ENCODE peak calls at places on chromosome 12, in eight cellular contexts. F is epithelial cell of esophagus; J is lung microvascular endothelial cell; A is NCI-H2171 treated with DMSO at 0.1 percent for 48 hours; S is left colon; C is HepG2; Z is CD8-positive, alpha-beta T cell; P is IMR-90. U is an unnamed sample.

GRCh38 chr12:15788266-15789214 is 648 bp downstream of the EPS8 start:
- DNase-seq in A (peak), J (peak), C (peak), P (peak), Z (no peak), S (peak), F (peak), U (peak)

GRCh38 chr12:64054156-64054555 is 167.9 kb downstream of the KICS2 start:
- DNase-seq in A (no peak), C (no peak), S (no peak), P (no peak), Z (no peak), F (no peak), J (no peak), U (no peak)

GRCh38 chr12:88562151-88562550 is 18.1 kb downstream of the KITLG start:
- DNase-seq in Z (no peak), J (no peak), S (no peak), C (no peak), F (no peak), A (peak), P (no peak), U (no peak)

GRCh38 chr12:111756196-111756595 is 10.5 kb upstream of the ALDH2 start:
- DNase-seq in Z (no peak), F (no peak), A (no peak), J (no peak), P (no peak), S (no peak), C (no peak), U (no peak)

GRCh38 chr12:108066583-108067234 is 62.4 kb upstream of the WSCD2 start:
- DNase-seq in S (no peak), A (no peak), J (no peak), C (peak), F (no peak), P (no peak), Z (no peak), U (no peak)

GRCh38 chr12:80752464-80752863 is 35.8 kb downstream of the MYF5 start:
- DNase-seq in P (peak), A (no peak), J (no peak), Z (no peak), S (no peak), F (peak), C (no peak), U (peak)

GRCh38 chr12:12999276-12999958 is 648 bp downstream of the HEBP1 start:
- DNase-seq in F (no peak), C (peak), J (peak), Z (no peak), A (no peak), P (no peak), S (no peak), U (peak)

GRCh38 chr12:53048033-53048779 is 1.7 kb upstream of the TNS2 start:
- DNase-seq in P (no peak), C (peak), S (peak), F (peak), A (peak), J (peak), Z (no peak), U (no peak)

GRCh38 chr12:6263931-6264330 is 46.6 kb upstream of the PLEKHG6 start:
- DNase-seq in A (peak), J (no peak), F (no peak), C (peak), Z (no peak), S (no peak), P (peak), U (no peak)

GRCh38 chr12:57230381-57231155 is 1.1 kb downstream of the SHMT2 start:
- DNase-seq in F (no peak), Z (no peak), C (peak), J (no peak), A (no peak), P (no peak), S (no peak), U (no peak)

GRCh38 chr12:130628304-130628703 is 87.8 kb downstream of the RIMBP2 start:
- DNase-seq in P (no peak), F (no peak), J (no peak), A (no peak), C (no peak), Z (no peak), S (no peak), U (no peak)

GRCh38 chr12:127660961-127661360 is 606.0 kb upstream of the TMEM132C start:
- DNase-seq in P (no peak), Z (no peak), F (no peak), J (no peak), A (peak), C (no peak), S (no peak), U (no peak)

GRCh38 chr12:56682323-56682722 is 5.8 kb downstream of the PTGES3 start:
- DNase-seq in P (no peak), Z (no peak), F (no peak), J (no peak), S (no peak), A (no peak), C (no peak), U (no peak)

GRCh38 chr12:87814625-87815024 is 214.6 kb downstream of the C12orf50 start:
- DNase-seq in C (no peak), P (peak), A (no peak), J (no peak), Z (no peak), F (no peak), S (no peak), U (no peak)

GRCh38 chr12:70661762-70662161 is 24.5 kb upstream of the PTPRB start:
- DNase-seq in F (peak), A (no peak), Z (no peak), S (no peak), J (peak), C (no peak), P (peak), U (peak)

GRCh38 chr12:1013618-1014489 is 22.8 kb downstream of the ERC1 start:
- DNase-seq in P (peak), J (no peak), Z (no peak), F (peak), A (peak), S (no peak), C (no peak), U (peak)

GRCh38 chr12:70724444-70724843 is 87.2 kb upstream of the PTPRB start:
- DNase-seq in F (peak), Z (no peak), J (peak), S (no peak), P (peak), C (no peak), A (no peak), U (peak)

GRCh38 chr12:43063642-43064041 is 474.1 kb upstream of the PRICKLE1 start:
- DNase-seq in P (peak), J (no peak), S (no peak), Z (no peak), F (peak), A (no peak), C (no peak), U (peak)

GRCh38 chr12:442235-442884 is 17.4 kb upstream of the B4GALNT3 start:
- DNase-seq in F (peak), Z (no peak), P (peak), C (peak), A (peak), S (no peak), J (peak), U (peak)

GRCh38 chr12:68977335-68977734 is 44.4 kb upstream of the CPM start:
- DNase-seq in Z (no peak), F (no peak), A (no peak), P (no peak), J (no peak), C (no peak), S (no peak), U (no peak)

GRCh38 chr12:38775457-38775856 is 129.9 kb downstream of the CPNE8 start:
- DNase-seq in F (peak), S (no peak), J (no peak), A (no peak), C (no peak), Z (no peak), P (no peak), U (peak)

GRCh38 chr12:112066566-112066965 is 42.0 kb downstream of the NAA25 start:
- DNase-seq in A (no peak), C (no peak), F (no peak), Z (no peak), S (no peak), P (no peak), J (no peak), U (no peak)

GRCh38 chr12:114013601-114014345 is 47.6 kb upstream of the RBM19 start:
- DNase-seq in Z (no peak), P (peak), J (no peak), S (no peak), F (no peak), C (peak), A (peak), U (no peak)

GRCh38 chr12:104407922-104408321 is 48.8 kb upstream of the CHST11 start:
- DNase-seq in F (no peak), Z (no peak), J (no peak), A (no peak), C (no peak), S (no peak), P (no peak), U (no peak)

GRCh38 chr12:131456301-131457027 is 254.4 kb upstream of the SFSWAP start:
- DNase-seq in J (peak), A (no peak), P (no peak), S (no peak), C (no peak), Z (no peak), F (no peak), U (no peak)

GRCh38 chr12:109831365-109831764 is 1.8 kb downstream of the TRPV4 start:
- DNase-seq in P (no peak), F (no peak), A (no peak), S (no peak), J (no peak), Z (no peak), C (no peak), U (no peak)

GRCh38 chr12:53726946-53727309 is 324 bp downstream of the CALCOCO1 start:
- DNase-seq in C (no peak), A (peak), F (peak), P (peak), S (no peak), Z (no peak), J (no peak), U (peak)

GRCh38 chr12:130967631-130968030 is 13.9 kb downstream of the ADGRD1 start:
- DNase-seq in F (no peak), Z (no peak), P (no peak), A (no peak), S (peak), C (no peak), J (no peak), U (no peak)

GRCh38 chr12:121908702-121909101 is 9.7 kb upstream of the CFAP251 start:
- DNase-seq in Z (no peak), P (no peak), S (no peak), A (no peak), C (no peak), J (no peak), F (no peak), U (no peak)